ENCODE peak calls at places on chromosomes 13 and 19, in nine cellular contexts. Z, S, K, Y, P, E, D, L and J are unnamed samples.

GRCh38 chr19:29714371-29714952 is 599 bp downstream of the C19orf12 start:
- DNase-seq in Z (no peak), E (no peak), Y (no peak), P (no peak), S (no peak), D (no peak), L (no peak), K (no peak), J (no peak)

GRCh38 chr19:44712864-44713515 is 14.0 kb downstream of the CEACAM16 start:
- DNase-seq in L (no peak), D (no peak), K (no peak), S (no peak), Y (no peak), E (no peak), Z (no peak), P (no peak), J (no peak)

GRCh38 chr19:52991484-52991883 is 22.2 kb upstream of the ERVV-1 start:
- DNase-seq in Z (no peak), D (peak), Y (no peak), S (no peak), K (no peak), E (no peak), L (no peak), P (no peak), J (no peak)

GRCh38 chr19:51809787-51810186 is 14.8 kb downstream of the FPR3 start:
- DNase-seq in Z (no peak), S (no peak), P (no peak), D (peak), E (no peak), Y (no peak), K (no peak), L (no peak), J (no peak)

GRCh38 chr13:36674337-36675212 is 755 bp downstream of the SERTM1 start:
- DNase-seq in Y (no peak), L (no peak), E (no peak), Z (peak), D (no peak), P (peak), K (no peak), S (no peak), J (no peak)

GRCh38 chr19:53424968-53425597 is 6.7 kb upstream of the ZNF761 start:
- DNase-seq in P (peak), Y (peak), E (peak), Z (peak), L (peak), K (peak), D (peak), S (peak), J (peak)

GRCh38 chr13:32009362-32009761 is 22.2 kb upstream of the FRY start:
- DNase-seq in K (no peak), Z (no peak), Y (no peak), D (no peak), S (no peak), L (no peak), P (no peak), E (no peak), J (no peak)

GRCh38 chr13:79837741-79838450 is 356.9 kb downstream of the NDFIP2 start:
- DNase-seq in S (no peak), L (no peak), D (peak), K (no peak), P (no peak), E (no peak), Y (no peak), Z (no peak), J (no peak)

GRCh38 chr13:93226065-93226622 is 463 bp upstream of the GPC6 start:
- DNase-seq in P (no peak), K (no peak), S (no peak), D (no peak), Z (no peak), L (no peak), Y (no peak), E (no peak), J (no peak)

GRCh38 chr19:44072543-44073401 is 813 bp downstream of the ZNF284 start:
- DNase-seq in Z (peak), E (no peak), L (no peak), P (no peak), S (no peak), D (peak), K (no peak), Y (no peak), J (no peak)

GRCh38 chr13:36850790-36851438 is 31.9 kb downstream of the RFXAP start:
- DNase-seq in D (no peak), S (no peak), Y (no peak), Z (no peak), L (peak), K (peak), P (peak), E (no peak), J (no peak)

DNA sequence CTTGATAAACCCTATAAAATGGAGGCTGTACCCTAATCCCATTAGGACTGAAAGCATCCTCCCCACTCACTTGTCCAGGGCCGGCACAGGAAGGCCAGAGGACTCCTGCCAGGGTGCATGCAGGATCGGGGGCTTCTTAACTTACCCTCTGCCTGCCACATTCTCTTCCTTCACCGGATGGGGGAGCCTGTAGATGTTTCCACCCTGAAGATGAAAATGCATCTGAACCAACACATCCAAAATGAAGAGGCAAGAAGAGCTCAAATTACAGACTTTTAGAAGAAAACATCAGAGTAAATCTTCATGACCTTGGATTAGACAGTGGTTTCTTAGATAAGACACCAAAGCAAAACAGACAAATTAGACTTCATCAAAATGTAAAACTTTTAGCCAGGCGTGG is 25.9 kb upstream of the NAPA start:
- DNase-seq in P (no peak), Z (peak), K (no peak), D (peak), S (no peak), L (no peak), E (no peak), Y (no peak), J (no peak)
- TF ChIP-seq CTCF in P (peak), Z (peak), K (no peak), D (peak), S (no peak), L (peak), E (peak), Y (no peak), J (peak)

GRCh38 chr13:57716295-57716694 is 84.8 kb downstream of the PCDH17 start:
- DNase-seq in P (peak), S (no peak), L (no peak), K (no peak), D (no peak), Y (no peak), E (no peak), Z (no peak), J (no peak)
- TF ChIP-seq CTCF in P (peak), S (no peak), L (no peak), K (no peak), D (no peak), Y (no peak), E (no peak), Z (no peak), J (no peak)

DNA sequence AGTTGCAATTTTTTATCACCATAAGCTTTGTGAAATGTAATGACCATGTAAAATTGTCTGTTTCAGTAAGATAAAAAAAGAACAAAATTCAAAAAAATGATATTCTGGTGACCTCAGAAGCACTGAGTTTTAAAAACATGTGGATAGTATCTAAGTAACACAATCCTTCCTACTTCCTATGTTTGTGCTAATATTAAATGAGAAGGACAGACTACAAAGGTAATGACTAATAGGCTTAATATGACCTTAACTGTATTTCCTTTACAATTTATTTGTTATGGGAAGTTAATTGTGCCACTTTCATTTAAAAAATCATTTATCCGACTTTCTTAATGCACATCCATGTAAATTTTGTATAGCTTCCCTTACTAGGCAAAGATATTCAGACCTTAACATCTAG is 1030.4 kb upstream of the ATXN8OS start:
- DNase-seq in Y (no peak), P (no peak), E (no peak), Z (no peak), D (no peak), L (no peak), K (no peak), S (no peak), J (no peak)
- TF ChIP-seq CTCF in Y (no peak), P (no peak), E (no peak), Z (no peak), D (no peak), L (no peak), K (no peak), S (no peak), J (no peak)

DNA sequence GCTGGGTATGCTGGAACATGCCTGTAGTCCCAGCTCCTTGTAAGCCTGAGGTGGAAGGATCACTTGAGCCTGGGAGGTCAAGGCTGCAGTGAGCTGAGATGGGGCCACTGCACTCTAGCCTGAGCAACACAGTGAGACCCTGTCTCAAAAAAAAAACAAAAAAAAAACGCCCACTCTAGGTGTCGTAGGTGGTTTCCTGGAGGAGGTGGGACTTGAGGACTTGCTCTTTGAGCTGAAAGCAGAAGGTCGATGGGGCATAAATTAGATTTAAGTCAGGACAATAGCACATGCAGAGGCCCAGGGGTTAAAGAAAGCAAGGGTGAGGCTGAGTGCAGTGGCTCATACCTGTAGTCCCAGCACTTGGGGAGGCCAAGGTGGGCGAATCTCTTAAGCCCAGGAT is 12.9 kb upstream of the ILF3 start:
- DNase-seq in S (no peak), Z (peak), K (no peak), D (no peak), P (no peak), E (no peak), Y (no peak), L (no peak), J (no peak)
- TF ChIP-seq CTCF in S (no peak), Z (no peak), K (no peak), D (no peak), P (no peak), E (no peak), Y (no peak), L (no peak), J (no peak)

DNA sequence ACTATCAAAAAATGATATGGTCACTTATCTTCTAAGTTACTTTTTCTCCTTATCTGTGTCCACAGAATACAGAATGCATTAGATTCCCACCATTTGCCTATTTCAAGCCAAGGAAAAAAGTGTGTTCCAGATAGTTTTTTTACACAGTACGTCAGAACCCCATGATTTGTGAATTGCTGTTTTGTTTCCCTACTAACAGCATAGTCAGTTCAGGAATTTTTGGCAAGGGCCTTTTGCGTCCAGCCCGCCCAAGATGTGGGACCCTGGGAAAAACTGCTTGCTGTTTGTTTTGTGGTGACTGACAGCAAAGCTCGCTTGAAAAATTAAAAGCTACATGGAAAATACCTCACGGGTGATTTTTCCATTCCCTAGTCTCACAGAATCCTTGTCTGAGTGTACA is 20.4 kb upstream of the FAM216B start:
- DNase-seq in K (no peak), P (no peak), Y (peak), S (no peak), L (no peak), D (no peak), Z (no peak), E (no peak), J (no peak)
- TF ChIP-seq CTCF in K (no peak), P (no peak), Y (no peak), S (no peak), L (no peak), D (no peak), Z (no peak), E (no peak), J (no peak)

GRCh38 chr19:472005-472858 is 11.4 kb upstream of the SHC2 start:
- DNase-seq in S (no peak), D (no peak), Y (no peak), P (no peak), K (no peak), L (no peak), E (no peak), Z (no peak), J (no peak)
- TF ChIP-seq CTCF in S (no peak), D (no peak), Y (no peak), P (no peak), K (no peak), L (no peak), E (no peak), Z (no peak), J (no peak)

GRCh38 chr19:7492142-7493055 is 3.6 kb upstream of the PEX11G start:
- DNase-seq in P (no peak), K (no peak), D (no peak), L (no peak), S (no peak), E (no peak), Y (no peak), Z (no peak), J (no peak)

GRCh38 chr19:7497292-7497691 is 8.5 kb upstream of the PEX11G start:
- DNase-seq in P (peak), L (no peak), S (no peak), Y (no peak), Z (no peak), D (no peak), K (peak), E (no peak), J (no peak)

GRCh38 chr19:7489609-7490044 is 792 bp upstream of the PEX11G start:
- DNase-seq in Y (no peak), D (no peak), Z (no peak), E (no peak), P (peak), K (no peak), L (peak), S (no peak), J (no peak)

GRCh38 chr19:7488736-7489353 is at the start of gene PEX11G:
- DNase-seq in Y (peak), K (peak), D (peak), P (peak), L (peak), E (peak), Z (peak), S (peak), J (peak)

GRCh38 chr19:7494416-7495098 is 5.7 kb upstream of the PEX11G start:
- DNase-seq in S (no peak), E (peak), P (no peak), D (no peak), L (no peak), Y (no peak), K (no peak), Z (no peak), J (peak)
- TF ChIP-seq CTCF in S (no peak), E (peak), P (peak), D (no peak), L (no peak), Y (peak), K (no peak), Z (no peak), J (no peak)